ENCODE peak calls at places on chromosomes 5 and 9, in ten cellular contexts. One of them, this sample, is unnamed.
A peak's percentile ranks its signal among the peaks of the same experiment; 100 is the strongest.

GRCh38 chr5:124645396-124645795 is 101.0 kb downstream of the ZNF608 start:
- DNase-seq in spleen: no peak
- DNase-seq in GM12891: no peak
- DNase-seq in suprapubic skin: no peak
- DNase-seq in HepG2: no peak
- DNase-seq in GM12878: peak; percentile 63
- DNase-seq in sigmoid colon: no peak
- DNase-seq in HCT116: no peak
- DNase-seq in transverse colon: peak; percentile 38
- DNase-seq in stomach: no peak
- DNase-seq in this sample: no peak

GRCh38 chr5:74865799-74866652 is at the start of gene FAM169A:
- DNase-seq in spleen: peak; percentile 87
- DNase-seq in GM12891: peak; percentile 42
- DNase-seq in suprapubic skin: no peak
- DNase-seq in HepG2: no peak
- DNase-seq in GM12878: no peak
- DNase-seq in sigmoid colon: no peak
- DNase-seq in HCT116: no peak
- DNase-seq in transverse colon: peak; percentile 51
- DNase-seq in stomach: peak; percentile 58
- DNase-seq in this sample: no peak

GRCh38 chr9:113876806-113877236 is 712 bp downstream of the ZNF618 start:
- DNase-seq in spleen: no peak
- DNase-seq in GM12891: no peak
- DNase-seq in suprapubic skin: no peak
- DNase-seq in HepG2: no peak
- DNase-seq in GM12878: no peak
- DNase-seq in sigmoid colon: no peak
- DNase-seq in HCT116: no peak
- DNase-seq in transverse colon: no peak
- DNase-seq in stomach: no peak
- DNase-seq in this sample: no peak

GRCh38 chr9:22210262-22210661 is 201.2 kb upstream of the CDKN2B start:
- DNase-seq in spleen: no peak
- DNase-seq in GM12891: no peak
- DNase-seq in suprapubic skin: no peak
- DNase-seq in HepG2: no peak
- DNase-seq in GM12878: no peak
- DNase-seq in sigmoid colon: no peak
- DNase-seq in HCT116: no peak
- DNase-seq in transverse colon: no peak
- DNase-seq in stomach: no peak
- DNase-seq in this sample: no peak

GRCh38 chr9:104177003-104177611 is 83.0 kb downstream of the SMC2 start:
- DNase-seq in spleen: no peak
- DNase-seq in GM12891: no peak
- DNase-seq in suprapubic skin: no peak
- DNase-seq in HepG2: peak; percentile 9
- DNase-seq in GM12878: no peak
- DNase-seq in sigmoid colon: no peak
- DNase-seq in HCT116: peak; percentile 15
- DNase-seq in transverse colon: no peak
- DNase-seq in stomach: no peak
- DNase-seq in this sample: no peak

GRCh38 chr5:43193171-43193951 is 1.3 kb downstream of the NIM1K start:
- DNase-seq in spleen: no peak
- DNase-seq in GM12891: peak; percentile 50
- DNase-seq in suprapubic skin: no peak
- DNase-seq in HepG2: peak; percentile 34
- DNase-seq in GM12878: no peak
- DNase-seq in sigmoid colon: no peak
- DNase-seq in HCT116: peak; percentile 3
- DNase-seq in transverse colon: no peak
- DNase-seq in stomach: no peak
- DNase-seq in this sample: peak; percentile 29

GRCh38 chr9:72396247-72397091 is 31.5 kb upstream of the ZFAND5 start:
- DNase-seq in spleen: no peak
- DNase-seq in GM12891: no peak
- DNase-seq in suprapubic skin: no peak
- DNase-seq in HepG2: peak; percentile 54
- DNase-seq in GM12878: no peak
- DNase-seq in sigmoid colon: no peak
- DNase-seq in HCT116: no peak
- DNase-seq in transverse colon: no peak
- DNase-seq in stomach: no peak
- DNase-seq in this sample: no peak

GRCh38 chr9:102769307-102769706 is 225.8 kb upstream of the CYLC2 start:
- DNase-seq in spleen: no peak
- DNase-seq in GM12891: no peak
- DNase-seq in suprapubic skin: no peak
- DNase-seq in HepG2: no peak
- DNase-seq in GM12878: no peak
- DNase-seq in sigmoid colon: no peak
- DNase-seq in HCT116: no peak
- DNase-seq in transverse colon: no peak
- DNase-seq in stomach: no peak
- DNase-seq in this sample: no peak

GRCh38 chr5:14342306-14342705 is 199.2 kb downstream of the TRIO start:
- DNase-seq in spleen: no peak
- DNase-seq in GM12891: no peak
- DNase-seq in suprapubic skin: no peak
- DNase-seq in HepG2: no peak
- DNase-seq in GM12878: no peak
- DNase-seq in sigmoid colon: no peak
- DNase-seq in HCT116: no peak
- DNase-seq in transverse colon: no peak
- DNase-seq in stomach: peak; percentile 26
- DNase-seq in this sample: no peak

GRCh38 chr9:93725382-93725781 is 149.0 kb downstream of the PHF2 start:
- DNase-seq in spleen: no peak
- DNase-seq in GM12891: no peak
- DNase-seq in suprapubic skin: no peak
- DNase-seq in HepG2: no peak
- DNase-seq in GM12878: no peak
- DNase-seq in sigmoid colon: no peak
- DNase-seq in HCT116: no peak
- DNase-seq in transverse colon: no peak
- DNase-seq in stomach: no peak
- DNase-seq in this sample: no peak

GRCh38 chr5:168697034-168697720 is 118.0 kb upstream of the PANK3 start:
- DNase-seq in spleen: no peak
- DNase-seq in GM12891: no peak
- DNase-seq in suprapubic skin: no peak
- DNase-seq in HepG2: no peak
- DNase-seq in GM12878: no peak
- DNase-seq in sigmoid colon: no peak
- DNase-seq in HCT116: no peak
- DNase-seq in transverse colon: no peak
- DNase-seq in stomach: no peak
- DNase-seq in this sample: no peak

GRCh38 chr9:132238026-132238972 is 76.4 kb downstream of the NTNG2 start:
- DNase-seq in spleen: no peak
- DNase-seq in GM12891: no peak
- DNase-seq in suprapubic skin: no peak
- DNase-seq in HepG2: no peak
- DNase-seq in GM12878: no peak
- DNase-seq in sigmoid colon: no peak
- DNase-seq in HCT116: no peak
- DNase-seq in transverse colon: no peak
- DNase-seq in stomach: no peak
- DNase-seq in this sample: no peak

GRCh38 chr5:2751592-2752021 is at the start of gene IRX2:
- DNase-seq in spleen: no peak
- DNase-seq in GM12891: no peak
- DNase-seq in suprapubic skin: peak; percentile 95
- DNase-seq in HepG2: no peak
- DNase-seq in GM12878: no peak
- DNase-seq in sigmoid colon: no peak
- DNase-seq in HCT116: no peak
- DNase-seq in transverse colon: peak; percentile 32
- DNase-seq in stomach: peak; percentile 93
- DNase-seq in this sample: no peak

GRCh38 chr5:15522141-15522540 is 22.2 kb downstream of the FBXL7 start:
- DNase-seq in spleen: no peak
- DNase-seq in GM12891: no peak
- DNase-seq in suprapubic skin: no peak
- DNase-seq in HepG2: no peak
- DNase-seq in GM12878: no peak
- DNase-seq in sigmoid colon: no peak
- DNase-seq in HCT116: no peak
- DNase-seq in transverse colon: no peak
- DNase-seq in stomach: no peak
- DNase-seq in this sample: no peak

GRCh38 chr5:77306531-77306930 is 96.1 kb downstream of the PDE8B start:
- DNase-seq in spleen: no peak
- DNase-seq in GM12891: no peak
- DNase-seq in suprapubic skin: no peak
- DNase-seq in HepG2: no peak
- DNase-seq in GM12878: no peak
- DNase-seq in sigmoid colon: no peak
- DNase-seq in HCT116: no peak
- DNase-seq in transverse colon: no peak
- DNase-seq in stomach: no peak
- DNase-seq in this sample: no peak

GRCh38 chr5:98773214-98773463 is 324 bp upstream of the RGMB start:
- DNase-seq in spleen: no peak
- DNase-seq in GM12891: no peak
- DNase-seq in suprapubic skin: no peak
- DNase-seq in HepG2: no peak
- DNase-seq in GM12878: peak; percentile 53
- DNase-seq in sigmoid colon: no peak
- DNase-seq in HCT116: no peak
- DNase-seq in transverse colon: no peak
- DNase-seq in stomach: no peak
- DNase-seq in this sample: no peak
- TF ChIP-seq POLR2AphosphoS5 in spleen: no peak
- TF ChIP-seq POLR2AphosphoS5 in GM12891: no peak
- TF ChIP-seq POLR2AphosphoS5 in suprapubic skin: no peak
- TF ChIP-seq POLR2AphosphoS5 in HepG2: no peak
- TF ChIP-seq POLR2AphosphoS5 in GM12878: no peak
- TF ChIP-seq POLR2AphosphoS5 in sigmoid colon: no peak
- TF ChIP-seq POLR2AphosphoS5 in HCT116: no peak
- TF ChIP-seq POLR2AphosphoS5 in transverse colon: no peak
- TF ChIP-seq POLR2AphosphoS5 in stomach: no peak
- TF ChIP-seq POLR2AphosphoS5 in this sample: no peak

GRCh38 chr5:148794275-148794674 is 32.1 kb upstream of the ADRB2 start:
- DNase-seq in spleen: no peak
- DNase-seq in GM12891: no peak
- DNase-seq in suprapubic skin: no peak
- DNase-seq in HepG2: no peak
- DNase-seq in GM12878: no peak
- DNase-seq in sigmoid colon: no peak
- DNase-seq in HCT116: no peak
- DNase-seq in transverse colon: no peak
- DNase-seq in stomach: no peak
- DNase-seq in this sample: no peak
- TF ChIP-seq POLR2A in spleen: no peak
- TF ChIP-seq POLR2A in GM12891: no peak
- TF ChIP-seq POLR2A in suprapubic skin: no peak
- TF ChIP-seq POLR2A in HepG2: no peak
- TF ChIP-seq POLR2A in GM12878: no peak
- TF ChIP-seq POLR2A in sigmoid colon: no peak
- TF ChIP-seq POLR2A in HCT116: no peak
- TF ChIP-seq POLR2A in transverse colon: no peak
- TF ChIP-seq POLR2A in stomach: no peak
- TF ChIP-seq POLR2A in this sample: no peak

GRCh38 chr9:37870081-37870798 is 33.7 kb downstream of the SLC25A51 start:
- DNase-seq in spleen: no peak
- DNase-seq in GM12891: no peak
- DNase-seq in suprapubic skin: no peak
- DNase-seq in HepG2: no peak
- DNase-seq in GM12878: no peak
- DNase-seq in sigmoid colon: no peak
- DNase-seq in HCT116: no peak
- DNase-seq in transverse colon: no peak
- DNase-seq in stomach: no peak
- DNase-seq in this sample: no peak

GRCh38 chr9:37873955-37874354 is 30.0 kb downstream of the SLC25A51 start:
- DNase-seq in spleen: no peak
- DNase-seq in GM12891: no peak
- DNase-seq in suprapubic skin: no peak
- DNase-seq in HepG2: no peak
- DNase-seq in GM12878: no peak
- DNase-seq in sigmoid colon: no peak
- DNase-seq in HCT116: no peak
- DNase-seq in transverse colon: no peak
- DNase-seq in stomach: no peak
- DNase-seq in this sample: no peak

GRCh38 chr9:37876376-37876775 is 27.6 kb downstream of the SLC25A51 start:
- DNase-seq in spleen: no peak
- DNase-seq in GM12891: no peak
- DNase-seq in suprapubic skin: no peak
- DNase-seq in HepG2: no peak
- DNase-seq in GM12878: no peak
- DNase-seq in sigmoid colon: no peak
- DNase-seq in HCT116: no peak
- DNase-seq in transverse colon: no peak
- DNase-seq in stomach: no peak
- DNase-seq in this sample: no peak

GRCh38 chr9:37870799-37871176 is 33.1 kb downstream of the SLC25A51 start:
- DNase-seq in spleen: no peak
- DNase-seq in GM12891: no peak
- DNase-seq in suprapubic skin: no peak
- DNase-seq in HepG2: no peak
- DNase-seq in GM12878: no peak
- DNase-seq in sigmoid colon: no peak
- DNase-seq in HCT116: no peak
- DNase-seq in transverse colon: peak; percentile 10
- DNase-seq in stomach: no peak
- DNase-seq in this sample: no peak
- TF ChIP-seq POLR2AphosphoS5 in spleen: no peak
- TF ChIP-seq POLR2AphosphoS5 in GM12891: no peak
- TF ChIP-seq POLR2AphosphoS5 in suprapubic skin: no peak
- TF ChIP-seq POLR2AphosphoS5 in HepG2: no peak
- TF ChIP-seq POLR2AphosphoS5 in GM12878: no peak
- TF ChIP-seq POLR2AphosphoS5 in sigmoid colon: no peak
- TF ChIP-seq POLR2AphosphoS5 in HCT116: no peak
- TF ChIP-seq POLR2AphosphoS5 in transverse colon: no peak
- TF ChIP-seq POLR2AphosphoS5 in stomach: no peak
- TF ChIP-seq POLR2AphosphoS5 in this sample: no peak

GRCh38 chr5:34007675-34008600 is at the start of gene AMACR:
- DNase-seq in spleen: peak; percentile 98
- DNase-seq in GM12891: peak; percentile 88
- DNase-seq in suprapubic skin: peak; percentile 93
- DNase-seq in HepG2: peak; percentile 95
- DNase-seq in GM12878: peak; percentile 67
- DNase-seq in sigmoid colon: peak; percentile 97
- DNase-seq in HCT116: peak; percentile 71
- DNase-seq in transverse colon: peak; percentile 97
- DNase-seq in stomach: peak; percentile 97
- DNase-seq in this sample: peak; percentile 79
- TF ChIP-seq POLR2A in spleen: peak; percentile 77
- TF ChIP-seq POLR2A in GM12891: peak; percentile 79
- TF ChIP-seq POLR2A in suprapubic skin: no peak
- TF ChIP-seq POLR2A in HepG2: peak; percentile 98
- TF ChIP-seq POLR2A in GM12878: peak; percentile 95
- TF ChIP-seq POLR2A in sigmoid colon: peak; percentile 78
- TF ChIP-seq POLR2A in HCT116: peak; percentile 96
- TF ChIP-seq POLR2A in transverse colon: peak; percentile 93
- TF ChIP-seq POLR2A in stomach: peak; percentile 54
- TF ChIP-seq POLR2A in this sample: peak; percentile 89

GRCh38 chr5:56457887-56458451 is 224.8 kb upstream of the ANKRD55 start:
- DNase-seq in spleen: no peak
- DNase-seq in GM12891: no peak
- DNase-seq in suprapubic skin: no peak
- DNase-seq in HepG2: no peak
- DNase-seq in GM12878: no peak
- DNase-seq in sigmoid colon: no peak
- DNase-seq in HCT116: no peak
- DNase-seq in transverse colon: no peak
- DNase-seq in stomach: no peak
- DNase-seq in this sample: no peak
- TF ChIP-seq POLR2AphosphoS5 in spleen: no peak
- TF ChIP-seq POLR2AphosphoS5 in GM12891: no peak
- TF ChIP-seq POLR2AphosphoS5 in suprapubic skin: no peak
- TF ChIP-seq POLR2AphosphoS5 in HepG2: no peak
- TF ChIP-seq POLR2AphosphoS5 in GM12878: no peak
- TF ChIP-seq POLR2AphosphoS5 in sigmoid colon: no peak
- TF ChIP-seq POLR2AphosphoS5 in HCT116: no peak
- TF ChIP-seq POLR2AphosphoS5 in transverse colon: no peak
- TF ChIP-seq POLR2AphosphoS5 in stomach: no peak
- TF ChIP-seq POLR2AphosphoS5 in this sample: no peak

This sample was measured in GM12892.